ENCODE peak calls at places on chromosome 15, in four cellular contexts. V, U, A and F are unnamed samples.

GRCh38 chr15:55526559-55527036 is 18.6 kb upstream of the DNAAF4 start:
- DNase-seq in V (no peak), U (peak; percentile 32), A (peak; percentile 20), F (peak; percentile 85)

GRCh38 chr15:89888214-89888804 is 5.5 kb downstream of the AP3S2 start:
- DNase-seq in V (no peak), U (peak; percentile 39), A (no peak), F (peak; percentile 86)

GRCh38 chr15:37289109-37289765 is 188.9 kb upstream of the MEIS2 start:
- DNase-seq in V (no peak), U (peak; percentile 26), A (no peak), F (peak; percentile 13)

GRCh38 chr15:49145651-49146609 is 9.5 kb downstream of the COPS2 start:
- DNase-seq in V (no peak), U (peak; percentile 54), A (peak; percentile 22), F (peak; percentile 86)

GRCh38 chr15:49155834-49156627 is 632 bp upstream of the COPS2 start:
- DNase-seq in V (no peak), U (no peak), A (peak; percentile 14), F (peak; percentile 36)

GRCh38 chr15:73809728-73810501 is 56.8 kb upstream of the INSYN1 start:
- DNase-seq in V (no peak), U (no peak), A (no peak), F (no peak)

GRCh38 chr15:27271258-27271657 is 300.3 kb downstream of the GABRG3 start:
- DNase-seq in V (no peak), U (no peak), A (no peak), F (no peak)

GRCh38 chr15:41919954-41920538 is 26.2 kb upstream of the SPTBN5 start:
- DNase-seq in V (no peak), U (no peak), A (no peak), F (peak; percentile 94)

GRCh38 chr15:47409601-47410000 is 307.7 kb upstream of the SEMA6D start:
- DNase-seq in V (no peak), U (no peak), A (no peak), F (peak; percentile 51)

GRCh38 chr15:78047631-78048409 is 29.7 kb downstream of the TBC1D2B start:
- DNase-seq in V (no peak), U (no peak), A (peak; percentile 43), F (peak; percentile 91)

GRCh38 chr15:52020253-52021085 is 1.4 kb downstream of the MAPK6 start:
- DNase-seq in V (no peak), U (no peak), A (no peak), F (peak; percentile 44)

GRCh38 chr15:56207711-56208110 is 36.0 kb downstream of the RFX7 start:
- DNase-seq in V (no peak), U (no peak), A (no peak), F (no peak)

GRCh38 chr15:39729500-39729899 is 53.1 kb downstream of the FSIP1 start:
- DNase-seq in V (no peak), U (no peak), A (no peak), F (no peak)

GRCh38 chr15:68403161-68403941 is 28.6 kb downstream of the ITGA11 start:
- DNase-seq in V (no peak), U (no peak), A (no peak), F (no peak)

GRCh38 chr15:62066663-62067447 is at the start of gene C2CD4A:
- DNase-seq in V (no peak), U (peak; percentile 90), A (peak; percentile 76), F (peak; percentile 54)

GRCh38 chr15:78909791-78910228 is 35.0 kb downstream of the CTSH start:
- DNase-seq in V (no peak), U (peak; percentile 63), A (peak; percentile 47), F (peak; percentile 63)

GRCh38 chr15:78382114-78382886 is 42.1 kb downstream of the CRABP1 start:
- DNase-seq in V (no peak), U (no peak), A (no peak), F (no peak)

GRCh38 chr15:60762167-60762566 is 283.2 kb upstream of the ICE2 start:
- DNase-seq in V (no peak), U (no peak), A (no peak), F (no peak)

GRCh38 chr15:55564347-55565145 is 23.6 kb downstream of the PYGO1 start:
- DNase-seq in V (no peak), U (peak; percentile 39), A (no peak), F (no peak)